ENCODE peak calls at places on chromosomes 1 and 21, in eight cellular contexts. R is kidney tubule cell, C is fibroblast of villous mesenchyme, G is endothelial cell, Z is Panc1, I is AG08395, J is endothelial cell of umbilical vein, P is HT1080. U is an unnamed sample.

GRCh38 chr1:50080904-50081586 is 27.7 kb upstream of the ELAVL4 start:
- DNase-seq in J (no peak), P (peak; percentile 5), R (peak; percentile 49), G (peak; percentile 21), C (no peak), I (no peak), Z (no peak), U (no peak)

GRCh38 chr1:3711381-3711779 is 40.9 kb upstream of the CCDC27 start:
- DNase-seq in J (no peak), G (no peak), Z (no peak), P (no peak), I (no peak), C (no peak), R (no peak), U (no peak)

GRCh38 chr1:223887724-223888428 is 42.1 kb upstream of the TP53BP2 start:
- DNase-seq in Z (peak; percentile 97), C (peak; percentile 93), R (peak; percentile 100), G (no peak), P (peak; percentile 98), I (peak; percentile 90), J (peak; percentile 90), U (peak; percentile 73)

GRCh38 chr1:206635983-206636354 is 633 bp downstream of the DYRK3 start:
- DNase-seq in R (no peak), J (peak; percentile 24), I (no peak), C (no peak), P (peak; percentile 26), G (no peak), Z (no peak), U (no peak)

GRCh38 chr1:169078163-169078883 is 28.2 kb upstream of the ATP1B1 start:
- DNase-seq in C (no peak), Z (no peak), G (no peak), I (no peak), R (peak; percentile 28), J (no peak), P (no peak), U (no peak)

GRCh38 chr1:93348104-93348780 is 2.5 kb downstream of the DR1 start:
- DNase-seq in P (no peak), G (no peak), I (no peak), C (no peak), R (no peak), Z (no peak), J (peak; percentile 36), U (no peak)

GRCh38 chr1:109198043-109198695 is 15.5 kb upstream of the SARS1 start:
- DNase-seq in G (no peak), C (peak; percentile 85), I (peak; percentile 92), J (peak; percentile 80), R (peak; percentile 83), Z (no peak), P (peak; percentile 84), U (peak; percentile 80)

GRCh38 chr1:153260473-153260979 is 1.0 kb downstream of the LORICRIN start:
- DNase-seq in I (no peak), P (no peak), Z (no peak), R (no peak), G (no peak), C (no peak), J (no peak), U (no peak)

GRCh38 chr1:93222987-93223675 is 42.6 kb downstream of the CCDC18 start:
- DNase-seq in G (no peak), P (no peak), C (no peak), R (no peak), J (peak; percentile 8), I (no peak), Z (no peak), U (no peak)

GRCh38 chr1:43204394-43204793 is 32.3 kb downstream of the CFAP57 start:
- DNase-seq in R (no peak), G (no peak), I (no peak), P (no peak), Z (no peak), J (no peak), C (no peak), U (no peak)

GRCh38 chr1:110339427-110340206 is 440 bp downstream of the RBM15 start:
- DNase-seq in J (peak; percentile 61), G (peak; percentile 57), R (peak; percentile 83), C (peak; percentile 59), I (peak; percentile 25), Z (no peak), P (peak; percentile 47), U (peak; percentile 54)

GRCh38 chr21:36732761-36733160 is 33.8 kb downstream of the SIM2 start:
- DNase-seq in J (no peak), I (no peak), G (no peak), P (no peak), C (no peak), R (no peak), Z (no peak), U (no peak)

GRCh38 chr1:1990222-1990621 is 13.4 kb downstream of the CFAP74 start:
- DNase-seq in C (peak; percentile 11), Z (no peak), I (peak; percentile 37), P (no peak), G (no peak), J (no peak), R (no peak), U (no peak)

GRCh38 chr21:43985690-43986251 is 26.3 kb upstream of the TRAPPC10 start:
- DNase-seq in C (no peak), G (no peak), I (no peak), J (no peak), P (no peak), Z (no peak), R (no peak), U (no peak)

GRCh38 chr1:116770625-116771024 is 16.4 kb downstream of the CD2 start:
- DNase-seq in J (no peak), R (no peak), C (no peak), I (no peak), G (no peak), P (no peak), Z (no peak), U (no peak)

GRCh38 chr1:230825061-230825803 is 43.1 kb downstream of the C1orf198 start:
- DNase-seq in C (peak; percentile 74), I (peak; percentile 76), Z (peak; percentile 65), P (peak; percentile 59), J (peak; percentile 49), R (peak; percentile 64), G (no peak), U (peak; percentile 57)

GRCh38 chr1:10494754-10495474 is 20.2 kb downstream of the PEX14 start:
- DNase-seq in R (peak; percentile 85), I (peak; percentile 89), J (peak; percentile 59), G (peak; percentile 87), Z (no peak), P (peak; percentile 66), C (peak; percentile 71), U (peak; percentile 84)

GRCh38 chr1:57234459-57234858 is 189.4 kb downstream of the DAB1 start:
- DNase-seq in J (no peak), P (no peak), Z (no peak), C (no peak), I (no peak), G (no peak), R (no peak), U (no peak)

GRCh38 chr1:30268923-30269666 is 454.3 kb downstream of the MATN1 start:
- DNase-seq in Z (no peak), G (no peak), P (no peak), J (no peak), C (no peak), I (no peak), R (no peak), U (no peak)

GRCh38 chr1:166172106-166172505 is 5.3 kb upstream of the FAM78B start:
- DNase-seq in C (no peak), I (no peak), P (peak; percentile 82), R (peak; percentile 34), J (no peak), Z (no peak), G (no peak), U (no peak)

GRCh38 chr1:84668185-84668584 is 22.1 kb downstream of the SSX2IP start:
- DNase-seq in J (no peak), C (peak; percentile 43), G (no peak), Z (no peak), I (peak; percentile 12), P (peak; percentile 25), R (no peak), U (no peak)

GRCh38 chr1:145858238-145858936 is 494 bp downstream of the PIAS3 start:
- DNase-seq in Z (no peak), P (no peak), C (peak; percentile 44), J (no peak), G (peak; percentile 42), R (peak; percentile 36), I (peak; percentile 64), U (peak; percentile 72)

GRCh38 chr1:110291241-110292030 is 47.7 kb upstream of the RBM15 start:
- DNase-seq in I (peak; percentile 22), Z (no peak), C (no peak), J (no peak), G (no peak), P (no peak), R (no peak), U (no peak)

GRCh38 chr1:207752456-207753132 is 740 bp downstream of the CD46 start:
- DNase-seq in I (peak; percentile 2), R (peak; percentile 57), J (peak; percentile 42), Z (no peak), C (peak; percentile 29), P (peak; percentile 31), G (peak; percentile 15), U (no peak)

GRCh38 chr1:152160553-152160952 is 1.5 kb upstream of the RPTN start:
- DNase-seq in I (no peak), J (no peak), C (no peak), R (no peak), P (no peak), Z (no peak), G (no peak), U (no peak)

GRCh38 chr21:37915941-37916794 is at the start of gene KCNJ6:
- DNase-seq in C (peak; percentile 39), Z (no peak), R (peak; percentile 53), J (peak; percentile 47), I (peak; percentile 67), G (peak; percentile 89), P (peak; percentile 4), U (peak; percentile 84)

GRCh38 chr1:199759268-199759724 is 268.2 kb upstream of the NR5A2 start:
- DNase-seq in R (peak; percentile 89), Z (no peak), G (no peak), C (no peak), J (peak; percentile 26), I (no peak), P (peak; percentile 85), U (no peak)

GRCh38 chr1:32122141-32122540 is 14.3 kb downstream of the KPNA6 start:
- DNase-seq in G (no peak), P (no peak), Z (no peak), C (no peak), R (no peak), J (no peak), I (no peak), U (no peak)

GRCh38 chr1:190413142-190413541 is 64.5 kb downstream of the BRINP3 start:
- DNase-seq in R (no peak), P (no peak), G (no peak), Z (no peak), C (no peak), J (no peak), I (no peak), U (no peak)

GRCh38 chr1:18724801-18725200 is 94.2 kb downstream of the PAX7 start:
- DNase-seq in J (no peak), P (no peak), Z (no peak), R (no peak), C (no peak), G (no peak), I (no peak), U (no peak)

GRCh38 chr1:52767881-52768280 is 41.6 kb downstream of the ZYG11B start:
- DNase-seq in J (no peak), Z (no peak), R (no peak), C (no peak), I (no peak), P (no peak), G (no peak), U (no peak)

GRCh38 chr1:160836981-160837557 is 25.6 kb downstream of the CD244 start:
- DNase-seq in I (no peak), C (no peak), Z (no peak), R (no peak), G (no peak), P (no peak), J (no peak), U (no peak)

GRCh38 chr21:32248616-32249550 is 30.0 kb downstream of the MIS18A start:
- DNase-seq in I (no peak), Z (no peak), C (no peak), R (no peak), J (peak; percentile 69), G (no peak), P (no peak), U (no peak)

GRCh38 chr1:231981675-231982074 is 355.1 kb downstream of the DISC1 start:
- DNase-seq in P (no peak), R (no peak), G (no peak), J (no peak), I (no peak), C (no peak), Z (no peak), U (no peak)

U was measured in AG08396.